ENCODE peak calls at places on chromosome 18, in six cellular contexts. D is left lung, A is transverse colon, P is WERI-Rb-1, S is Panc1, Y is psoas muscle. B is an unnamed sample.
A peak's percentile ranks its signal among the peaks of the same experiment; 100 is the strongest.

GRCh38 chr18:25279133-25279532 is 72.8 kb downstream of the ZNF521 start:
- DNase-seq in Y (no peak), A (no peak), S (no peak), P (no peak), D (no peak), B (no peak)

GRCh38 chr18:32879497-32879896 is 106.7 kb upstream of the KLHL14 start:
- DNase-seq in S (no peak), D (no peak), Y (no peak), A (no peak), P (no peak), B (no peak)

GRCh38 chr18:13245481-13246000 is 27.0 kb downstream of the LDLRAD4 start:
- DNase-seq in A (peak; percentile 25), P (no peak), S (no peak), D (no peak), Y (no peak), B (no peak)

GRCh38 chr18:73647391-73647790 is 500.2 kb downstream of the FBXO15 start:
- DNase-seq in P (peak; percentile 59), S (no peak), A (no peak), Y (no peak), D (no peak), B (no peak)

GRCh38 chr18:11343096-11343495 is 193.7 kb upstream of the PIEZO2 start:
- DNase-seq in Y (no peak), P (no peak), S (no peak), A (no peak), D (no peak), B (no peak)

GRCh38 chr18:5885337-5885736 is 10.0 kb downstream of the TMEM200C start:
- DNase-seq in P (no peak), D (no peak), A (no peak), Y (no peak), S (no peak), B (no peak)

GRCh38 chr18:33839452-33840225 is 261.6 kb downstream of the ASXL3 start:
- DNase-seq in Y (no peak), S (no peak), A (peak; percentile 44), D (no peak), P (peak; percentile 23), B (no peak)

GRCh38 chr18:8870528-8870927 is 165.2 kb downstream of the MTCL1 start:
- DNase-seq in D (no peak), S (no peak), Y (no peak), P (no peak), A (no peak), B (no peak)

GRCh38 chr18:49976810-49977209 is 163.5 kb upstream of the ACAA2 start:
- DNase-seq in Y (no peak), A (no peak), P (no peak), S (no peak), D (no peak), B (no peak)

GRCh38 chr18:32439802-32440201 is 30.9 kb downstream of the GAREM1 start:
- DNase-seq in P (no peak), D (no peak), Y (no peak), S (no peak), A (no peak), B (no peak)

GRCh38 chr18:12554796-12555388 is 103.0 kb downstream of the SPIRE1 start:
- DNase-seq in P (no peak), S (no peak), Y (no peak), D (no peak), A (no peak), B (no peak)

GRCh38 chr18:22250591-22250996 is 81.2 kb downstream of the GATA6 start:
- DNase-seq in S (no peak), A (peak; percentile 68), Y (no peak), P (no peak), D (no peak), B (no peak)

GRCh38 chr18:79916128-79916494 is 35.3 kb downstream of the SLC66A2 start:
- DNase-seq in Y (no peak), D (no peak), A (no peak), P (no peak), S (no peak), B (no peak)

GRCh38 chr18:24321071-24321470 is 76.6 kb downstream of the OSBPL1A start:
- DNase-seq in S (no peak), Y (no peak), P (no peak), A (no peak), D (no peak), B (no peak)

GRCh38 chr18:45186832-45187231 is 428.4 kb upstream of the SLC14A2 start:
- DNase-seq in A (no peak), Y (no peak), P (no peak), D (no peak), S (no peak), B (no peak)

GRCh38 chr18:61322265-61322873 is 10.9 kb upstream of the CDH20 start:
- DNase-seq in P (peak; percentile 93), D (no peak), A (peak; percentile 64), S (peak; percentile 24), Y (no peak), B (no peak)

GRCh38 chr18:43893001-43893637 is 615.8 kb upstream of the SYT4 start:
- DNase-seq in A (no peak), D (no peak), Y (no peak), P (no peak), S (peak; percentile 17), B (no peak)

GRCh38 chr18:8556424-8556823 is 52.8 kb upstream of the RAB12 start:
- DNase-seq in A (no peak), D (no peak), S (no peak), Y (no peak), P (no peak), B (no peak)

GRCh38 chr18:80108122-80108536 is 933 bp upstream of the ADNP2 start:
- DNase-seq in P (no peak), S (no peak), D (no peak), Y (no peak), A (no peak), B (no peak)

GRCh38 chr18:41872206-41872605 is 82.8 kb upstream of the PIK3C3 start:
- DNase-seq in S (no peak), D (no peak), Y (no peak), A (no peak), P (no peak), B (no peak)

GRCh38 chr18:65527879-65528633 is 222.8 kb upstream of the CDH7 start:
- DNase-seq in A (no peak), S (no peak), Y (no peak), D (no peak), P (no peak), B (no peak)

GRCh38 chr18:12745095-12745820 is 42.4 kb downstream of the PSMG2 start:
- DNase-seq in Y (no peak), P (no peak), S (no peak), D (no peak), A (no peak), B (no peak)

GRCh38 chr18:60391571-60392226 is 19.1 kb upstream of the MC4R start:
- DNase-seq in Y (no peak), P (no peak), D (no peak), A (no peak), S (no peak), B (no peak)

GRCh38 chr18:62663731-62664336 is 51.5 kb upstream of the PHLPP1 start:
- DNase-seq in D (no peak), A (no peak), Y (no peak), S (no peak), P (no peak), B (no peak)

GRCh38 chr18:46302866-46303485 is 198.8 kb downstream of the HAUS1 start:
- DNase-seq in A (no peak), S (no peak), D (no peak), Y (no peak), P (no peak), B (no peak)

GRCh38 chr18:37393945-37394609 is 171.5 kb downstream of the CELF4 start:
- DNase-seq in A (peak; percentile 32), D (peak; percentile 71), Y (peak; percentile 80), S (no peak), P (peak; percentile 96), B (no peak)

GRCh38 chr18:63452273-63452672 is 24.5 kb upstream of the SERPINB5 start:
- DNase-seq in Y (no peak), D (no peak), P (no peak), A (peak; percentile 66), S (no peak), B (no peak)

GRCh38 chr18:22048932-22049615 is 120.3 kb upstream of the GATA6 start:
- DNase-seq in P (no peak), A (no peak), Y (no peak), D (no peak), S (no peak), B (no peak)

GRCh38 chr18:1779587-1779986 is 791.7 kb downstream of the METTL4 start:
- DNase-seq in D (no peak), Y (no peak), A (no peak), S (no peak), P (no peak), B (no peak)
- H3K27ac ChIP-seq in D (no peak overlapping the region), Y (no peak overlapping the region), A (no peak overlapping the region), S (no peak overlapping the region), P (no peak overlapping the region), B (no peak overlapping the region)

DNA sequence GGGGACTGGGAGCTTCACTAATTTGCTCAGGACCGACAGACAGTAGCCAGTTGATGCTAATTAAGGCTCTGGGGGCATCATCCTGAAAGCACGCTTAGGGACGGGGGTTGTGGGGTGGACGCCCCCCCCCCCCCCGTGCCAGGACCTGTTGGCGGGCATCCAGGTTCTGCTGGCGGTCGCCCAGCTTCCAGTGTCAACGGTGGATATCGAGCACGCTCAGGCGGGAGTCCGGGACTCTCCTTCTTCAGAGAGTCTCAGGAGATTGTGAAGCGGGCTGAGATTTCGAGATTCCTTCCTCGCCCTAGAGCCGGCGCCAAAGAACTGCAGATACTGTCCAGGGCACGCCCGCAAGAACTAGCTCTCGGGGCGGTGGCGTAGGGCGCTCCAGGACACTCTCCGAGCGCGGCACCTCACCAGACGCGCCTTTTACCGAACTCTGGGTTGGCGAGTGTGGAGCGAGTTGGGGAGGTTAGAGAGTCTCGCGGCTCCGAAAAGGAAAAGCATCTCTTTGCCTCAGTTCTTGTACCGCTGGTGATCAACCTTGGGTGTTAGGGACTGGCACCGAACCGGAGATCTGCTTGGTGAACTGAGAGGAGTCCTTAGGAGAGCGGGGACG is 5.6 kb downstream of the RAX start:
- DNase-seq in S (no peak), A (no peak), P (no peak), Y (no peak), D (no peak), B (no peak)
- TF ChIP-seq CTCF in S (no peak), A (no peak), P (no peak), Y (no peak), D (no peak), B (no peak)

DNA sequence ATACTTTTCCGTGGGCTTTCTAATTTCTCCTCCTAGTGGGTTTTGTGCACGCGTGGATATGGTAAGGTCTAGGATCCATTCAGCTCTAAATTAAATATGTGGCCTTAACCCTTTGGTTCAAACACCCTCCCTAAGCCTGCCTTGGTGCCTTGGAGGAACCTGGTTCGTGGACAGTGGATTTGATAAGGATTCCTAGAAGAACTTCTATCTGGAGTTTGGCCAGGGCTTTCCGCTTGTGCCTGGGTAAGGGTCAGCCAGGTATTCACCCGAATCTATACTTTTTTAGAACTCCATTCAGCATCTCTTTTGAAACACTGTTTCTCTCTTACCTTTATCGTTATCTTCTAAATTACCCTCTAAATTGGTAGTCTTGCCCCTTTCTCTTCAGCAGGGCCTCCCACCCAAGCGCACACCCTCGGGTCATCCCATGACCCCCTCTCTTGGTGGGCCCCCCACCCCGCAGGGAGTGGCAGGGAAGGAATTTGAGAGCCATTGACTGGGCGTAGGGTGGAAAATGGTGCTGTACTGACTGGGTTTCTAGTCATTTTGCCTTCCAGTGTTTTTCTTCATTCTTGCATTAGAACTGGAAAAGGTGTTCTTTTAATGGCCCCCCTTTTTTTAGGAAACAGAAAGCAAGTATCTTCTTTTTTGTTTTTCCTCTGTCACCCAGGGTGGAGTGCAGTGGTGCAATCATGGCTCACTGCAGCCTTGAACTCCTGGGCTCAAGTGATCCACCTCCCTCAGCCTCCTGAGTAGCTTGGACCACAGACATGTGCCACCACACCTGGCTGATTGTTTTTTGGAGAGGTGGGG is 1.8 kb downstream of the SOCS6 start:
- DNase-seq in Y (no peak), S (no peak), D (no peak), P (no peak), A (no peak), B (no peak)
- H3K27ac ChIP-seq in Y (peak overlapping the region; percentile 94), S (peak overlapping the region; percentile 98), D (no peak overlapping the region), P (no peak overlapping the region), A (peak overlapping the region; percentile 93), B (no peak overlapping the region)

GRCh38 chr18:66819235-66819634 is 215.3 kb upstream of the CDH19 start:
- DNase-seq in P (no peak), A (no peak), Y (no peak), S (no peak), D (no peak), B (no peak)
- TF ChIP-seq CTCF in P (no peak), A (peak; percentile 12), Y (no peak), S (no peak), D (no peak), B (no peak)